ENCODE peak calls at places on chromosomes 16 and 17, in six cellular contexts. U, M, C, I, T and X are unnamed samples.

GRCh38 chr16:27462200-27462845 is 60.3 kb downstream of the IL21R start:
- DNase-seq in I (no peak), M (no peak), U (no peak), T (no peak), C (no peak), X (no peak)

GRCh38 chr17:18235743-18236256 is 10.4 kb downstream of the LLGL1 start:
- DNase-seq in I (no peak), M (no peak), U (peak), C (no peak), T (no peak), X (no peak)

GRCh38 chr17:82972836-82973372 is 106.5 kb upstream of the METRNL start:
- DNase-seq in C (no peak), M (no peak), U (no peak), T (no peak), I (no peak), X (no peak)

GRCh38 chr16:20878682-20879147 is 21.4 kb downstream of the DCUN1D3 start:
- DNase-seq in C (no peak), M (no peak), U (no peak), T (no peak), I (no peak), X (no peak)

GRCh38 chr17:48569676-48570324 is 8.3 kb downstream of the HOXB4 start:
- DNase-seq in M (no peak), T (no peak), I (no peak), C (no peak), U (no peak), X (no peak)

GRCh38 chr16:67539271-67539670 is 10.6 kb downstream of the RIPOR1 start:
- DNase-seq in C (no peak), U (no peak), M (no peak), I (no peak), T (no peak), X (no peak)

GRCh38 chr17:10754861-10755591 is 25.2 kb upstream of the TMEM220 start:
- DNase-seq in T (no peak), I (no peak), C (no peak), M (no peak), U (no peak), X (no peak)

GRCh38 chr16:76780556-76780955 is 410.4 kb upstream of the MON1B start:
- DNase-seq in C (no peak), I (no peak), U (no peak), T (no peak), M (no peak), X (no peak)

GRCh38 chr17:58334661-58335060 is 6.1 kb upstream of the TSPOAP1 start:
- DNase-seq in M (no peak), U (no peak), I (no peak), T (no peak), C (no peak), X (peak)

GRCh38 chr16:56946767-56947603 is 14.8 kb upstream of the CETP start:
- DNase-seq in U (no peak), T (no peak), M (no peak), C (no peak), I (peak), X (peak)

GRCh38 chr17:57609125-57609877 is 135.8 kb downstream of the CCDC182 start:
- DNase-seq in I (no peak), M (no peak), C (no peak), T (no peak), U (peak), X (no peak)

GRCh38 chr17:82399030-82399429 is 19.1 kb upstream of the HEXD start:
- DNase-seq in T (no peak), U (peak), I (no peak), M (no peak), C (no peak), X (no peak)

GRCh38 chr17:34990921-34991365 is 10.6 kb downstream of the LIG3 start:
- DNase-seq in C (no peak), T (no peak), M (no peak), I (peak), U (no peak), X (no peak)

GRCh38 chr16:68948230-68948910 is 105.0 kb downstream of the TANGO6 start:
- DNase-seq in C (no peak), U (no peak), M (no peak), I (no peak), T (no peak), X (no peak)

GRCh38 chr16:24635900-24636610 is 93.4 kb upstream of the TNRC6A start:
- DNase-seq in T (peak), I (peak), C (peak), M (no peak), U (peak), X (peak)

GRCh38 chr16:72111653-72112451 is 18.2 kb downstream of the DHX38 start:
- DNase-seq in M (peak), I (no peak), C (no peak), T (no peak), U (no peak), X (no peak)

GRCh38 chr17:76314392-76315227 is 6.5 kb upstream of the QRICH2 start:
- DNase-seq in U (no peak), M (no peak), T (no peak), I (no peak), C (no peak), X (peak)

GRCh38 chr17:35449371-35449931 is 885 bp upstream of the SLFN13 start:
- DNase-seq in U (no peak), T (peak), C (no peak), M (no peak), I (peak), X (peak)

GRCh38 chr17:30346211-30346831 is 12.5 kb upstream of the TMIGD1 start:
- DNase-seq in C (no peak), T (no peak), U (no peak), M (no peak), I (no peak), X (no peak)

GRCh38 chr17:32259596-32259995 is 6.0 kb upstream of the RHBDL3 start:
- DNase-seq in C (no peak), U (no peak), I (no peak), T (no peak), M (no peak), X (no peak)

GRCh38 chr17:13671771-13672170 is 70.0 kb upstream of the HS3ST3A1 start:
- DNase-seq in T (no peak), C (no peak), U (no peak), I (no peak), M (no peak), X (no peak)

GRCh38 chr16:56825821-56826220 is 39.2 kb upstream of the SLC12A3 start:
- DNase-seq in I (no peak), U (no peak), M (no peak), C (no peak), T (no peak), X (no peak)

GRCh38 chr17:35709874-35710273 is 21.6 kb upstream of the RASL10B start:
- DNase-seq in M (no peak), C (no peak), I (no peak), T (no peak), U (no peak), X (no peak)

GRCh38 chr17:28579526-28579925 is 2.8 kb upstream of the ALDOC start:
- DNase-seq in U (no peak), T (no peak), M (no peak), I (no peak), C (no peak), X (no peak)

GRCh38 chr17:49093131-49093530 is 39.4 kb upstream of the B4GALNT2 start:
- DNase-seq in T (no peak), M (no peak), C (no peak), I (peak), U (no peak), X (no peak)

GRCh38 chr17:21247859-21248258 is 5.4 kb downstream of the NATD1 start:
- DNase-seq in I (no peak), C (no peak), M (no peak), U (no peak), T (no peak), X (no peak)

GRCh38 chr17:81241648-81242420 is 2.7 kb downstream of the NDUFAF8 start:
- DNase-seq in I (peak), T (peak), M (peak), C (no peak), U (peak), X (no peak)

GRCh38 chr16:70250748-70251650 is 741 bp downstream of the EXOSC6 start:
- DNase-seq in T (peak), C (no peak), M (peak), U (no peak), I (peak), X (no peak)

GRCh38 chr16:74700206-74701040 is at the start of gene MLKL:
- DNase-seq in M (peak), U (no peak), T (peak), I (peak), C (no peak), X (peak)

GRCh38 chr17:73534575-73534940 is 109.7 kb downstream of the SDK2 start:
- DNase-seq in M (no peak), C (no peak), I (no peak), T (no peak), U (no peak), X (no peak)

GRCh38 chr17:55743103-55743679 is 7.7 kb upstream of the PCTP start:
- DNase-seq in C (no peak), M (peak), I (peak), T (peak), U (peak), X (no peak)

GRCh38 chr16:1035066-1035415 is 37.5 kb upstream of the SSTR5 start:
- DNase-seq in T (no peak), U (no peak), M (no peak), C (no peak), I (no peak), X (no peak)

GRCh38 chr16:20300312-20301097 is 26.8 kb downstream of the GP2 start:
- DNase-seq in U (no peak), T (peak), I (peak), M (peak), C (peak), X (no peak)

GRCh38 chr16:74936902-74937560 is 47.9 kb downstream of the WDR59 start:
- DNase-seq in T (peak), M (no peak), C (no peak), I (no peak), U (no peak), X (no peak)

GRCh38 chr16:10080031-10080772 is 102.0 kb downstream of the GRIN2A start:
- DNase-seq in U (peak), I (no peak), C (peak), M (peak), T (no peak), X (peak)

GRCh38 chr16:10868562-10869469 is 8.2 kb upstream of the CIITA start:
- DNase-seq in T (peak), I (peak), M (no peak), U (no peak), C (no peak), X (peak)

GRCh38 chr17:80068301-80069160 is 32.1 kb downstream of the CCDC40 start:
- DNase-seq in M (peak), U (peak), C (no peak), T (no peak), I (no peak), X (peak)

DNA sequence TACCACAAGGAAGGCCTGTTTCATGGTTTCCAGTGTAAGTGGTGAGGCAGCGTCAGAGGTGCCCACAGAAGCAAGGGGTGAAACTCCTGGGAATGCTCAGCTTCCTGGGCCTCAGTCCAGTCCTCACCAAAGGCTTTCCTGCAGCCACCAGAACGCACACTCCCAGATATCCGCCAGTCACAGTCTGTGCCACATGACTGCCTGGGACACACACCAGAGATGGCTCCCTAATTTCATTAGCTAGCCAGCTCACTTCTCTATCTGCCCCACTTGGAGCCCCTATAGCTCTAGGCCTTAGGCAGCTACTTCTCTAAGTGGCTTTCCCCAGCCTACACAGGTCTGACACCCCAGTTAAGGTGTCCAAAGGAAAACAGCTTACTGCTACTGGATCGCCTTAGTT is 77.0 kb downstream of the CYTH1 start:
- DNase-seq in T (no peak), I (no peak), M (no peak), U (no peak), C (no peak), X (no peak)
- TF ChIP-seq POLR2AphosphoS5 in T (no peak), I (no peak), M (no peak), U (no peak), C (no peak), X (no peak)

GRCh38 chr17:50101346-50102163 is 6.4 kb downstream of the PDK2 start:
- DNase-seq in U (no peak), M (peak), C (no peak), T (no peak), I (peak), X (peak)
- TF ChIP-seq POLR2AphosphoS5 in U (no peak), M (no peak), C (no peak), T (no peak), I (peak), X (peak)

GRCh38 chr17:40303009-40303657 is 5.8 kb upstream of the RARA start:
- DNase-seq in T (no peak), M (peak), I (peak), U (no peak), C (peak), X (no peak)
- TF ChIP-seq POLR2AphosphoS5 in T (no peak), M (no peak), I (no peak), U (no peak), C (no peak), X (no peak)

GRCh38 chr16:50695017-50696000 is 1.9 kb downstream of the NOD2 start:
- DNase-seq in U (no peak), I (no peak), T (peak), C (no peak), M (no peak), X (no peak)

GRCh38 chr16:50696126-50696525 is 2.7 kb downstream of the NOD2 start:
- DNase-seq in U (no peak), T (peak), I (no peak), M (no peak), C (no peak), X (no peak)

GRCh38 chr16:50692644-50692998 is 785 bp upstream of the NOD2 start:
- DNase-seq in I (no peak), C (no peak), U (no peak), M (no peak), T (no peak), X (no peak)

GRCh38 chr16:50694206-50694605 is 800 bp downstream of the NOD2 start:
- DNase-seq in U (no peak), M (no peak), I (no peak), T (no peak), C (no peak), X (no peak)

DNA sequence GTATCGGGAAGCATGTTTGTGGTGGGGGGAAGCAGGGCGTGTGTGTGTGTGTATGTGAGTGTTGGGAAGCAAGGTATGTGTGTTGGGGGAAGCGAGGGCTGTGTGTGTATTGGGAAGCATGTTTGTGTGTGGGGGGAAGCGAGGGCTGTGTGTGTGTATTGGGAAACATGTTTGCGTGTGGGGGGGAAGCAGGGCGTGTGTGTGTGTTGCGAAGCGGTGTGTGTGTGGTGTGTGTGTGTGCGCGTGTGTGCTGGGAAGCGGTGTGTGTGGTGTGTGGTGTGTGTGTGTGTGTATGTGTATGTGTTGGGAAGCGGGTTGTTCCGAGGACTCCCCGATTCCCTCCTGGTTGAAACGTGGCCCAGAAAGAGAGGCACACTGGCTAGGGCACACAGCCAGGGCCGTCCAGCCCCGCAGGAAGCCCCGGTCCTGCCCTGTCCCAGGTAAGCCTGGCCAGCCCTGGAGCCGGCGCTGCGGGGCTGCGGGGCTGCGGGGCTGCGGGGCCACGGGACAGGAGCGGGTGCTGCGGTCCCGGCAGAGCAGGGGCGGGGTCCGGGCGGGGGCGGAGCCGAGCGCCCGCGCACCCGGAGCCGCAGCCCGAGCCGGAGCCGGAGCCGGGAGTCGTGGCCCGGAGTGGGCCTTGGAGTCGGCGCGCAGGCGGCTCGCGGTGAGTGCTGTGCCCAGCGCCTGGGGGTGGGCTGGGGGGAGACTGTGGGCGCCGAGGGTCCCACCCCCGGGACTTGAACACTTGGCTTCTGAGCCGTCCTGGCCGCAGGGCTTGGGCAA is at the start of gene NOD2:
- DNase-seq in M (peak), I (no peak), T (peak), C (no peak), U (no peak), X (no peak)
- TF ChIP-seq POLR2AphosphoS5 in M (no peak), I (no peak), T (no peak), C (no peak), U (no peak), X (no peak)

DNA sequence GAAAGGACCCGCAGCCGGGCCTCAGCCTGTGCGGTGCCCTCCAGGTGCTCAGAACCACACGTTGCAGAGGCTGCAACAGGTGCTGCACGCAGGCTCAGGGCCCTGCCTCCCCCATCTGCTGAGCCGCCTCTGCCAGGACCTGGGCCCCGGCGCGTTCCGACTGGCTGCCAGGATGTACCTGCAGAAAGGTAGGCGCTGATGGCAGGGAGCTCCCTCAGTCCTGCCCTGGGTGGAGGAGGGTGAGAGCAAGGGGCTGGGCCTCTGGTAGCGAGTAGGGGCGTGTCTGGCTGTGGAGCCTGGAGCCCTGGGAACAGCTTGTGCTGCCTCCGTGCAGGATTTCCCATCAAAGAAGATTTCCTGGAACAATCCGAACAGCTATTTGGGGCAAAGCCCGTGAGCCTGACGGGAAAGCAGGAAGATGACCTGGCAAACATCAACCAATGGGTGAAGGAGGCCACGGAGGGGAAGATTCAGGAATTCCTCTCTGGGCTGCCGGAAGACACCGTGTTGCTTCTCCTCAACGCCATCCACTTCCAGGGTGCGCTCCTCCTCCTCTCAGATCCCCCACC is 4.4 kb downstream of the SERPINF2 start:
- DNase-seq in T (peak), U (peak), C (no peak), M (no peak), I (peak), X (no peak)
- TF ChIP-seq POLR2AphosphoS5 in T (peak), U (peak), C (no peak), M (no peak), I (peak), X (peak)